ENCODE peak calls at places on chromosomes 3 and 15, in eight cellular contexts. One of them, this sample, is unnamed.

GRCh38 chr15:64285871-64286270 is 70.1 kb downstream of the CSNK1G1 start:
- DNase-seq in activated T-cell treated with anti-CD3 and anti-CD28 coated beads for 1 hour: no peak
- DNase-seq in gastrocnemius medialis: no peak
- DNase-seq in GM10248: no peak
- DNase-seq in T47D: no peak
- DNase-seq in CD4-positive, alpha-beta T cell: no peak
- DNase-seq in stimulated activated CD4-positive, alpha-beta T cell treated with anti-CD3 and anti-CD28 coated beads, Interleukin-12 subunit alpha, Interleukin-12 subunit beta, amount 100 ng/mL, for 4 hours: no peak
- DNase-seq in activated gamma-delta T cell treated with Interleukin-2 at 50 U/mL for 16 hours: no peak
- DNase-seq in this sample: no peak

GRCh38 chr15:31350771-31351170 is 24.1 kb downstream of the KLF13 start:
- DNase-seq in activated T-cell treated with anti-CD3 and anti-CD28 coated beads for 1 hour: no peak
- DNase-seq in gastrocnemius medialis: peak
- DNase-seq in GM10248: no peak
- DNase-seq in T47D: no peak
- DNase-seq in CD4-positive, alpha-beta T cell: no peak
- DNase-seq in stimulated activated CD4-positive, alpha-beta T cell treated with anti-CD3 and anti-CD28 coated beads, Interleukin-12 subunit alpha, Interleukin-12 subunit beta, amount 100 ng/mL, for 4 hours: no peak
- DNase-seq in activated gamma-delta T cell treated with Interleukin-2 at 50 U/mL for 16 hours: no peak
- DNase-seq in this sample: no peak

GRCh38 chr3:24264748-24265158 is 229.9 kb downstream of the THRB start:
- DNase-seq in activated T-cell treated with anti-CD3 and anti-CD28 coated beads for 1 hour: no peak
- DNase-seq in gastrocnemius medialis: no peak
- DNase-seq in GM10248: peak
- DNase-seq in T47D: peak
- DNase-seq in CD4-positive, alpha-beta T cell: no peak
- DNase-seq in stimulated activated CD4-positive, alpha-beta T cell treated with anti-CD3 and anti-CD28 coated beads, Interleukin-12 subunit alpha, Interleukin-12 subunit beta, amount 100 ng/mL, for 4 hours: no peak
- DNase-seq in activated gamma-delta T cell treated with Interleukin-2 at 50 U/mL for 16 hours: no peak
- DNase-seq in this sample: peak

GRCh38 chr15:41494190-41494921 is 682 bp downstream of the ITPKA start:
- DNase-seq in activated T-cell treated with anti-CD3 and anti-CD28 coated beads for 1 hour: no peak
- DNase-seq in gastrocnemius medialis: no peak
- DNase-seq in GM10248: peak
- DNase-seq in T47D: peak
- DNase-seq in CD4-positive, alpha-beta T cell: no peak
- DNase-seq in stimulated activated CD4-positive, alpha-beta T cell treated with anti-CD3 and anti-CD28 coated beads, Interleukin-12 subunit alpha, Interleukin-12 subunit beta, amount 100 ng/mL, for 4 hours: peak
- DNase-seq in activated gamma-delta T cell treated with Interleukin-2 at 50 U/mL for 16 hours: peak
- DNase-seq in this sample: no peak

GRCh38 chr15:51281368-51281967 is 56.9 kb downstream of the CYP19A1 start:
- DNase-seq in activated T-cell treated with anti-CD3 and anti-CD28 coated beads for 1 hour: no peak
- DNase-seq in gastrocnemius medialis: peak
- DNase-seq in GM10248: peak
- DNase-seq in T47D: peak
- DNase-seq in CD4-positive, alpha-beta T cell: no peak
- DNase-seq in stimulated activated CD4-positive, alpha-beta T cell treated with anti-CD3 and anti-CD28 coated beads, Interleukin-12 subunit alpha, Interleukin-12 subunit beta, amount 100 ng/mL, for 4 hours: no peak
- DNase-seq in activated gamma-delta T cell treated with Interleukin-2 at 50 U/mL for 16 hours: no peak
- DNase-seq in this sample: peak

GRCh38 chr3:59374812-59375211 is 325.0 kb upstream of the CFAP20DC start:
- DNase-seq in activated T-cell treated with anti-CD3 and anti-CD28 coated beads for 1 hour: no peak
- DNase-seq in gastrocnemius medialis: no peak
- DNase-seq in GM10248: peak
- DNase-seq in T47D: no peak
- DNase-seq in CD4-positive, alpha-beta T cell: no peak
- DNase-seq in stimulated activated CD4-positive, alpha-beta T cell treated with anti-CD3 and anti-CD28 coated beads, Interleukin-12 subunit alpha, Interleukin-12 subunit beta, amount 100 ng/mL, for 4 hours: no peak
- DNase-seq in activated gamma-delta T cell treated with Interleukin-2 at 50 U/mL for 16 hours: no peak
- DNase-seq in this sample: no peak

GRCh38 chr3:183493296-183494045 is 62.0 kb downstream of the KLHL6 start:
- DNase-seq in activated T-cell treated with anti-CD3 and anti-CD28 coated beads for 1 hour: no peak
- DNase-seq in gastrocnemius medialis: no peak
- DNase-seq in GM10248: no peak
- DNase-seq in T47D: no peak
- DNase-seq in CD4-positive, alpha-beta T cell: no peak
- DNase-seq in stimulated activated CD4-positive, alpha-beta T cell treated with anti-CD3 and anti-CD28 coated beads, Interleukin-12 subunit alpha, Interleukin-12 subunit beta, amount 100 ng/mL, for 4 hours: no peak
- DNase-seq in activated gamma-delta T cell treated with Interleukin-2 at 50 U/mL for 16 hours: no peak
- DNase-seq in this sample: no peak

GRCh38 chr15:80727196-80727595 is 32.1 kb downstream of the ABHD17C start:
- DNase-seq in activated T-cell treated with anti-CD3 and anti-CD28 coated beads for 1 hour: no peak
- DNase-seq in gastrocnemius medialis: no peak
- DNase-seq in GM10248: no peak
- DNase-seq in T47D: no peak
- DNase-seq in CD4-positive, alpha-beta T cell: no peak
- DNase-seq in stimulated activated CD4-positive, alpha-beta T cell treated with anti-CD3 and anti-CD28 coated beads, Interleukin-12 subunit alpha, Interleukin-12 subunit beta, amount 100 ng/mL, for 4 hours: no peak
- DNase-seq in activated gamma-delta T cell treated with Interleukin-2 at 50 U/mL for 16 hours: no peak
- DNase-seq in this sample: no peak

GRCh38 chr3:120622870-120623718 is 27.0 kb downstream of the NDUFB4 start:
- DNase-seq in activated T-cell treated with anti-CD3 and anti-CD28 coated beads for 1 hour: no peak
- DNase-seq in gastrocnemius medialis: no peak
- DNase-seq in GM10248: no peak
- DNase-seq in T47D: no peak
- DNase-seq in CD4-positive, alpha-beta T cell: no peak
- DNase-seq in stimulated activated CD4-positive, alpha-beta T cell treated with anti-CD3 and anti-CD28 coated beads, Interleukin-12 subunit alpha, Interleukin-12 subunit beta, amount 100 ng/mL, for 4 hours: no peak
- DNase-seq in activated gamma-delta T cell treated with Interleukin-2 at 50 U/mL for 16 hours: peak
- DNase-seq in this sample: peak

GRCh38 chr15:89514596-89515406 is 18.4 kb upstream of the RHCG start:
- DNase-seq in activated T-cell treated with anti-CD3 and anti-CD28 coated beads for 1 hour: no peak
- DNase-seq in gastrocnemius medialis: no peak
- DNase-seq in GM10248: no peak
- DNase-seq in T47D: no peak
- DNase-seq in CD4-positive, alpha-beta T cell: no peak
- DNase-seq in stimulated activated CD4-positive, alpha-beta T cell treated with anti-CD3 and anti-CD28 coated beads, Interleukin-12 subunit alpha, Interleukin-12 subunit beta, amount 100 ng/mL, for 4 hours: no peak
- DNase-seq in activated gamma-delta T cell treated with Interleukin-2 at 50 U/mL for 16 hours: no peak
- DNase-seq in this sample: no peak

GRCh38 chr3:178684881-178685590 is 148.8 kb downstream of the KCNMB2 start:
- DNase-seq in activated T-cell treated with anti-CD3 and anti-CD28 coated beads for 1 hour: no peak
- DNase-seq in gastrocnemius medialis: no peak
- DNase-seq in GM10248: no peak
- DNase-seq in T47D: no peak
- DNase-seq in CD4-positive, alpha-beta T cell: no peak
- DNase-seq in stimulated activated CD4-positive, alpha-beta T cell treated with anti-CD3 and anti-CD28 coated beads, Interleukin-12 subunit alpha, Interleukin-12 subunit beta, amount 100 ng/mL, for 4 hours: no peak
- DNase-seq in activated gamma-delta T cell treated with Interleukin-2 at 50 U/mL for 16 hours: no peak
- DNase-seq in this sample: no peak

GRCh38 chr3:18122264-18122663 is 302.9 kb downstream of the SATB1 start:
- DNase-seq in activated T-cell treated with anti-CD3 and anti-CD28 coated beads for 1 hour: no peak
- DNase-seq in gastrocnemius medialis: no peak
- DNase-seq in GM10248: no peak
- DNase-seq in T47D: no peak
- DNase-seq in CD4-positive, alpha-beta T cell: no peak
- DNase-seq in stimulated activated CD4-positive, alpha-beta T cell treated with anti-CD3 and anti-CD28 coated beads, Interleukin-12 subunit alpha, Interleukin-12 subunit beta, amount 100 ng/mL, for 4 hours: no peak
- DNase-seq in activated gamma-delta T cell treated with Interleukin-2 at 50 U/mL for 16 hours: no peak
- DNase-seq in this sample: no peak

GRCh38 chr3:69239063-69239462 is 116.7 kb upstream of the LMOD3 start:
- DNase-seq in activated T-cell treated with anti-CD3 and anti-CD28 coated beads for 1 hour: no peak
- DNase-seq in gastrocnemius medialis: no peak
- DNase-seq in GM10248: no peak
- DNase-seq in T47D: no peak
- DNase-seq in CD4-positive, alpha-beta T cell: no peak
- DNase-seq in stimulated activated CD4-positive, alpha-beta T cell treated with anti-CD3 and anti-CD28 coated beads, Interleukin-12 subunit alpha, Interleukin-12 subunit beta, amount 100 ng/mL, for 4 hours: no peak
- DNase-seq in activated gamma-delta T cell treated with Interleukin-2 at 50 U/mL for 16 hours: no peak
- DNase-seq in this sample: peak

GRCh38 chr3:15305366-15305844 is 27.0 kb downstream of the SH3BP5 start:
- DNase-seq in activated T-cell treated with anti-CD3 and anti-CD28 coated beads for 1 hour: no peak
- DNase-seq in gastrocnemius medialis: no peak
- DNase-seq in GM10248: no peak
- DNase-seq in T47D: no peak
- DNase-seq in CD4-positive, alpha-beta T cell: no peak
- DNase-seq in stimulated activated CD4-positive, alpha-beta T cell treated with anti-CD3 and anti-CD28 coated beads, Interleukin-12 subunit alpha, Interleukin-12 subunit beta, amount 100 ng/mL, for 4 hours: no peak
- DNase-seq in activated gamma-delta T cell treated with Interleukin-2 at 50 U/mL for 16 hours: no peak
- DNase-seq in this sample: peak

GRCh38 chr15:80415331-80415730 is 11.1 kb downstream of the ARNT2 start:
- DNase-seq in activated T-cell treated with anti-CD3 and anti-CD28 coated beads for 1 hour: no peak
- DNase-seq in gastrocnemius medialis: no peak
- DNase-seq in GM10248: no peak
- DNase-seq in T47D: no peak
- DNase-seq in CD4-positive, alpha-beta T cell: no peak
- DNase-seq in stimulated activated CD4-positive, alpha-beta T cell treated with anti-CD3 and anti-CD28 coated beads, Interleukin-12 subunit alpha, Interleukin-12 subunit beta, amount 100 ng/mL, for 4 hours: no peak
- DNase-seq in activated gamma-delta T cell treated with Interleukin-2 at 50 U/mL for 16 hours: no peak
- DNase-seq in this sample: no peak

GRCh38 chr15:29778382-29778781 is 43.9 kb downstream of the TJP1 start:
- DNase-seq in activated T-cell treated with anti-CD3 and anti-CD28 coated beads for 1 hour: no peak
- DNase-seq in gastrocnemius medialis: no peak
- DNase-seq in GM10248: no peak
- DNase-seq in T47D: no peak
- DNase-seq in CD4-positive, alpha-beta T cell: no peak
- DNase-seq in stimulated activated CD4-positive, alpha-beta T cell treated with anti-CD3 and anti-CD28 coated beads, Interleukin-12 subunit alpha, Interleukin-12 subunit beta, amount 100 ng/mL, for 4 hours: no peak
- DNase-seq in activated gamma-delta T cell treated with Interleukin-2 at 50 U/mL for 16 hours: no peak
- DNase-seq in this sample: no peak

GRCh38 chr15:33047077-33047476 is 147.4 kb downstream of the FMN1 start:
- DNase-seq in activated T-cell treated with anti-CD3 and anti-CD28 coated beads for 1 hour: no peak
- DNase-seq in gastrocnemius medialis: no peak
- DNase-seq in GM10248: no peak
- DNase-seq in T47D: no peak
- DNase-seq in CD4-positive, alpha-beta T cell: no peak
- DNase-seq in stimulated activated CD4-positive, alpha-beta T cell treated with anti-CD3 and anti-CD28 coated beads, Interleukin-12 subunit alpha, Interleukin-12 subunit beta, amount 100 ng/mL, for 4 hours: no peak
- DNase-seq in activated gamma-delta T cell treated with Interleukin-2 at 50 U/mL for 16 hours: no peak
- DNase-seq in this sample: no peak

GRCh38 chr3:146895026-146895749 is 290.0 kb upstream of the PLSCR5 start:
- DNase-seq in activated T-cell treated with anti-CD3 and anti-CD28 coated beads for 1 hour: no peak
- DNase-seq in gastrocnemius medialis: no peak
- DNase-seq in GM10248: no peak
- DNase-seq in T47D: no peak
- DNase-seq in CD4-positive, alpha-beta T cell: no peak
- DNase-seq in stimulated activated CD4-positive, alpha-beta T cell treated with anti-CD3 and anti-CD28 coated beads, Interleukin-12 subunit alpha, Interleukin-12 subunit beta, amount 100 ng/mL, for 4 hours: no peak
- DNase-seq in activated gamma-delta T cell treated with Interleukin-2 at 50 U/mL for 16 hours: no peak
- DNase-seq in this sample: peak

GRCh38 chr15:88932271-88932874 is 19.2 kb upstream of the MFGE8 start:
- DNase-seq in activated T-cell treated with anti-CD3 and anti-CD28 coated beads for 1 hour: no peak
- DNase-seq in gastrocnemius medialis: peak
- DNase-seq in GM10248: no peak
- DNase-seq in T47D: no peak
- DNase-seq in CD4-positive, alpha-beta T cell: no peak
- DNase-seq in stimulated activated CD4-positive, alpha-beta T cell treated with anti-CD3 and anti-CD28 coated beads, Interleukin-12 subunit alpha, Interleukin-12 subunit beta, amount 100 ng/mL, for 4 hours: no peak
- DNase-seq in activated gamma-delta T cell treated with Interleukin-2 at 50 U/mL for 16 hours: no peak
- DNase-seq in this sample: no peak

GRCh38 chr15:70348581-70349344 is 251.0 kb upstream of the TLE3 start:
- DNase-seq in activated T-cell treated with anti-CD3 and anti-CD28 coated beads for 1 hour: no peak
- DNase-seq in gastrocnemius medialis: peak
- DNase-seq in GM10248: no peak
- DNase-seq in T47D: no peak
- DNase-seq in CD4-positive, alpha-beta T cell: no peak
- DNase-seq in stimulated activated CD4-positive, alpha-beta T cell treated with anti-CD3 and anti-CD28 coated beads, Interleukin-12 subunit alpha, Interleukin-12 subunit beta, amount 100 ng/mL, for 4 hours: no peak
- DNase-seq in activated gamma-delta T cell treated with Interleukin-2 at 50 U/mL for 16 hours: no peak
- DNase-seq in this sample: no peak

GRCh38 chr15:92365079-92365478 is 28.6 kb upstream of the ST8SIA2 start:
- DNase-seq in activated T-cell treated with anti-CD3 and anti-CD28 coated beads for 1 hour: no peak
- DNase-seq in gastrocnemius medialis: no peak
- DNase-seq in GM10248: no peak
- DNase-seq in T47D: no peak
- DNase-seq in CD4-positive, alpha-beta T cell: no peak
- DNase-seq in stimulated activated CD4-positive, alpha-beta T cell treated with anti-CD3 and anti-CD28 coated beads, Interleukin-12 subunit alpha, Interleukin-12 subunit beta, amount 100 ng/mL, for 4 hours: no peak
- DNase-seq in activated gamma-delta T cell treated with Interleukin-2 at 50 U/mL for 16 hours: no peak
- DNase-seq in this sample: no peak

GRCh38 chr3:167008765-167009164 is 371.3 kb downstream of the ZBBX start:
- DNase-seq in activated T-cell treated with anti-CD3 and anti-CD28 coated beads for 1 hour: no peak
- DNase-seq in gastrocnemius medialis: no peak
- DNase-seq in GM10248: no peak
- DNase-seq in T47D: no peak
- DNase-seq in CD4-positive, alpha-beta T cell: no peak
- DNase-seq in stimulated activated CD4-positive, alpha-beta T cell treated with anti-CD3 and anti-CD28 coated beads, Interleukin-12 subunit alpha, Interleukin-12 subunit beta, amount 100 ng/mL, for 4 hours: no peak
- DNase-seq in activated gamma-delta T cell treated with Interleukin-2 at 50 U/mL for 16 hours: no peak
- DNase-seq in this sample: no peak

GRCh38 chr3:159882784-159883779 is 105.6 kb upstream of the IL12A start:
- DNase-seq in activated T-cell treated with anti-CD3 and anti-CD28 coated beads for 1 hour: no peak
- DNase-seq in gastrocnemius medialis: peak
- DNase-seq in GM10248: no peak
- DNase-seq in T47D: no peak
- DNase-seq in CD4-positive, alpha-beta T cell: no peak
- DNase-seq in stimulated activated CD4-positive, alpha-beta T cell treated with anti-CD3 and anti-CD28 coated beads, Interleukin-12 subunit alpha, Interleukin-12 subunit beta, amount 100 ng/mL, for 4 hours: no peak
- DNase-seq in activated gamma-delta T cell treated with Interleukin-2 at 50 U/mL for 16 hours: no peak
- DNase-seq in this sample: peak

This sample was measured in lung microvascular endothelial cell.